ENCODE peak calls at places on chromosomes 3 and 15, in ten cellular contexts. B is Panc1, L is Caco-2, X is OCI-LY7, T is endodermal cell, O is HepG2, V is psoas muscle, F is PC-3, H is upper lobe of right lung, U is ascending aorta. K is an unnamed sample. For H3K4me1, the result is how much of the 10 kb centered on the place peaks cover.

GRCh38 chr15:70362911-70363310 is 265.2 kb upstream of the TLE3 start:
- DNase-seq in L (peak), F (peak), T (peak), X (peak), B (no peak), H (peak), U (no peak), V (peak), O (peak), K (peak)

GRCh38 chr3:69761896-69762789 is 22.9 kb downstream of the MITF start:
- DNase-seq in F (peak), H (no peak), U (no peak), B (peak), V (no peak), T (no peak), L (no peak), O (no peak), X (no peak), K (no peak)

GRCh38 chr3:4894891-4895530 is 84.2 kb upstream of the BHLHE40 start:
- DNase-seq in L (no peak), X (no peak), T (no peak), B (no peak), F (no peak), V (no peak), H (no peak), U (no peak), O (no peak), K (no peak)

GRCh38 chr3:73805435-73805834 is 180.7 kb upstream of the PDZRN3 start:
- DNase-seq in X (no peak), B (no peak), V (peak), U (peak), T (no peak), H (no peak), L (no peak), F (no peak), O (no peak), K (no peak)

GRCh38 chr15:88120021-88120420 is 136.5 kb downstream of the NTRK3 start:
- DNase-seq in X (no peak), F (no peak), T (no peak), H (no peak), B (no peak), V (no peak), O (no peak), U (no peak), L (no peak), K (no peak)

GRCh38 chr3:17645074-17645698 is 97.2 kb downstream of the TBC1D5 start:
- DNase-seq in L (no peak), F (peak), H (no peak), X (peak), T (peak), U (no peak), O (peak), B (peak), V (no peak), K (no peak)

GRCh38 chr15:60844431-60845174 is 365.7 kb upstream of the ICE2 start:
- DNase-seq in V (no peak), B (no peak), L (no peak), T (no peak), F (no peak), X (no peak), H (no peak), U (no peak), O (no peak), K (no peak)

GRCh38 chr3:185935465-185936263 is 2.1 kb downstream of the TRA2B start:
- DNase-seq in O (no peak), V (no peak), X (no peak), B (no peak), H (no peak), F (no peak), U (no peak), T (peak), L (no peak), K (no peak)

GRCh38 chr3:50264389-50264963 is 4.5 kb upstream of the SEMA3B start:
- DNase-seq in F (peak), T (peak), U (peak), H (peak), V (peak), O (peak), X (no peak), B (no peak), L (peak), K (no peak)

GRCh38 chr3:42660898-42661297 is 7.4 kb downstream of the ZBTB47 start:
- DNase-seq in H (no peak), L (no peak), F (no peak), T (peak), U (no peak), V (no peak), O (peak), X (peak), B (no peak), K (no peak)

GRCh38 chr15:32844118-32844711 is 126.4 kb downstream of the GREM1 start:
- DNase-seq in X (peak), V (no peak), T (no peak), L (no peak), U (no peak), B (no peak), O (peak), F (peak), H (no peak), K (no peak)

GRCh38 chr3:115161866-115162265 is 14.8 kb upstream of the ZBTB20 start:
- DNase-seq in H (no peak), X (no peak), L (no peak), F (no peak), U (no peak), T (no peak), B (no peak), V (no peak), O (no peak), K (no peak)

GRCh38 chr3:76367281-76367680 is 581.9 kb upstream of the ZNF717 start:
- DNase-seq in O (no peak), L (no peak), V (no peak), X (no peak), F (no peak), B (no peak), H (no peak), T (no peak), U (no peak), K (no peak)

GRCh38 chr3:113677745-113678144 is 18.7 kb downstream of the USF3 start:
- DNase-seq in U (no peak), F (no peak), T (no peak), O (no peak), V (no peak), X (no peak), B (no peak), H (no peak), L (no peak), K (no peak)

GRCh38 chr15:60605879-60606304 is 127.0 kb upstream of the ICE2 start:
- DNase-seq in B (no peak), O (no peak), T (no peak), H (no peak), X (no peak), L (no peak), U (no peak), V (no peak), F (no peak), K (no peak)

GRCh38 chr3:149247929-149248691 is 26.5 kb upstream of the CP start:
- DNase-seq in B (no peak), H (no peak), L (no peak), U (no peak), V (no peak), X (peak), T (no peak), F (peak), O (peak), K (no peak)

GRCh38 chr3:30354972-30355371 is 251.4 kb upstream of the TGFBR2 start:
- DNase-seq in X (no peak), O (peak), V (no peak), F (peak), T (no peak), U (no peak), H (no peak), B (no peak), L (no peak), K (no peak)

DNA sequence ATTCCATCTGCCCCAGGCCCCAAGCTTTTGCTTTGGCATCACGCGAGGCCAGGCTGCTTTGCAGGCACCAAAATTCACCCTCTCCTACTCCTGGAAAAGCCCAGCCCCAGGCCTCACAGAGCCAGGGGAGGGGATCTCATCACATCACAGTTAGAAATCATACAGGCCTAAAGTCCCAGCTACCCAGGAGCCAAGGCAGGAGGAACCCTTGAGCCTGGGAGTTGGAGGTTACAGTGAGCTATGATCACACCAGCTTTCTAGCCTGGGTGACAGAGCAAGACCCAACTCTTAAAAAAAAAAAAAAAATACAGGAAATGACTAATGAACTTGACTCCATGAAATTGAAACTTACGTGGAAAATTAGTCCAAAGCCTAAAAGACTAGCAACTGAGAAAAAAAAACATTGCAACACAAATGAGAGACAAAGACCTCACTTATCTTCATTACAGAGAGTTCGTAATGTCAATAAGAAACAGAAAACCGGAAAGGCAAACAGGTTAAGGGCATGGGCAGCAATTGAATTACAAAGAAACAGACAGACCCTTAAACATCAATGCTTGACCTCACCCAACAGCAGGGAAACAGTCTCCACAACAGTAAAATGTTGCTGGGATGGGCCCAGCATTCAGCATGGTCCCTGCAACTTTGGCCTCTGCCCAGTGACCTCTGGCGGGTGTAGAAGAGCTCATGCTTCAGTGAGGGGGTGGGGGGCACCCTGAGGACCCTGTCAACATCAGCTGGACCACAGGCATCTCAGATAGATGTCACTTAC is 151.5 kb downstream of the LRRK1 start:
- DNase-seq in V (no peak), U (no peak), L (no peak), X (no peak), H (no peak), B (no peak), O (peak), T (peak), F (peak), K (peak)
- H3K4me3 ChIP-seq in V (no peak), U (no peak), L (no peak), X (no peak), H (no peak), B (no peak), O (peak), T (no peak), F (no peak), K (no peak)

GRCh38 chr15:90582553-90582952 is 52.8 kb downstream of the CRTC3 start:
- DNase-seq in F (no peak), V (no peak), X (no peak), H (no peak), B (no peak), O (no peak), U (no peak), T (no peak), L (no peak), K (no peak)

GRCh38 chr15:90586948-90587347 is 57.2 kb downstream of the CRTC3 start:
- DNase-seq in U (no peak), O (no peak), F (no peak), B (no peak), L (no peak), H (no peak), T (no peak), V (no peak), X (peak), K (no peak)

GRCh38 chr15:90583471-90584252 is 53.9 kb downstream of the CRTC3 start:
- DNase-seq in V (no peak), O (no peak), U (no peak), F (no peak), X (peak), H (no peak), L (no peak), B (no peak), T (peak), K (no peak)

GRCh38 chr15:90585863-90586262 is 56.1 kb downstream of the CRTC3 start:
- DNase-seq in V (no peak), F (no peak), B (no peak), L (no peak), O (no peak), T (no peak), X (no peak), U (no peak), H (no peak), K (no peak)

GRCh38 chr15:90584841-90585240 is 55.1 kb downstream of the CRTC3 start:
- DNase-seq in B (no peak), F (no peak), O (no peak), T (no peak), V (no peak), L (no peak), X (no peak), H (no peak), U (no peak), K (no peak)
- H3K4me1 ChIP-seq in B (under half), F (under half), O (under half), T (under half), V (under half), L (under half), X (under half), H (under half), U (under half), K (half or more)

GRCh38 chr3:52512105-52512504 is 17.0 kb downstream of the STAB1 start:
- DNase-seq in T (no peak), O (no peak), U (no peak), F (no peak), B (no peak), H (no peak), L (no peak), X (no peak), V (no peak), K (no peak)

GRCh38 chr3:52512727-52513126 is 17.6 kb downstream of the STAB1 start:
- DNase-seq in F (no peak), L (no peak), B (no peak), O (no peak), V (no peak), H (no peak), U (no peak), X (no peak), T (no peak), K (no peak)

GRCh38 chr3:52507359-52507758 is 12.2 kb downstream of the STAB1 start:
- DNase-seq in V (no peak), O (peak), T (peak), X (no peak), U (no peak), F (peak), L (no peak), H (no peak), B (no peak), K (no peak)

GRCh38 chr3:52511509-52511908 is 16.4 kb downstream of the STAB1 start:
- DNase-seq in V (no peak), T (no peak), O (no peak), H (no peak), X (no peak), U (no peak), F (no peak), L (no peak), B (no peak), K (no peak)

DNA sequence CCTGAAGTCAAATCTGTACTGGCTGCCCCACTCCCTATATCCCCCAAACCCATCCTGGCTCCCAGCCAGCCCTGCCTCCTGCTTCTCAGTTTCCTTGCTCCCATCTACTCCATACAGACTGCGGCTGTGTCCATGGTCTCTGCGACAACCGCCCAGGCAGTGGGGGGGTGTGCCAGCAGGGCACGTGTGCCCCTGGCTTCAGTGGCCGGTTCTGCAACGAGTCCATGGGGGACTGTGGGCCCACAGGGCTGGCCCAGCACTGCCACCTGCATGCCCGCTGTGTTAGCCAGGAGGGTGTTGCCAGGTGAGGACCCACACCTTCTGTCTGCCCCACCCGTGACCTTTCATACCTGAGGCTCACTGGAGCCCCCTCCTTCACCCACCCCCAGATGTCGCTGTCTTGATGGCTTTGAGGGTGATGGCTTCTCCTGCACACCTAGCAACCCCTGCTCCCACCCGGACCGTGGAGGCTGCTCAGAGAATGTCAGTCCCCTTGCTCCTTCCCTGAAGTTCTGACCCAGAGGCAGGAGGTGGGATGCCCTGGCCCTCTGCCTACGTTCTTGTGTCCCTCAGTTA is 14.7 kb downstream of the STAB1 start:
- DNase-seq in F (no peak), O (no peak), B (no peak), L (no peak), H (no peak), V (no peak), U (no peak), X (peak), T (no peak), K (no peak)
- TF ChIP-seq CTCF in F (no peak), O (peak), B (no peak), L (peak), H (no peak), V (no peak), U (no peak), X (peak), T (peak), K (no peak)

GRCh38 chr15:45115312-45115820 is 1.2 kb downstream of the DUOXA2 start:
- DNase-seq in V (no peak), L (no peak), H (peak), F (no peak), O (no peak), B (no peak), U (no peak), T (no peak), X (no peak), K (no peak)

GRCh38 chr15:45114751-45115085 is 592 bp downstream of the DUOXA2 start:
- DNase-seq in O (no peak), X (no peak), T (no peak), L (no peak), H (peak), B (no peak), F (no peak), V (no peak), U (no peak), K (no peak)

GRCh38 chr15:45112592-45113379 is 1.2 kb downstream of the DUOX2 start:
- DNase-seq in X (no peak), H (peak), T (peak), B (no peak), V (no peak), F (no peak), L (no peak), U (no peak), O (no peak), K (no peak)

GRCh38 chr15:45113380-45113990 is 487 bp downstream of the DUOX2 start:
- DNase-seq in T (no peak), U (no peak), O (no peak), B (no peak), L (no peak), V (no peak), X (no peak), H (peak), F (no peak), K (no peak)

DNA sequence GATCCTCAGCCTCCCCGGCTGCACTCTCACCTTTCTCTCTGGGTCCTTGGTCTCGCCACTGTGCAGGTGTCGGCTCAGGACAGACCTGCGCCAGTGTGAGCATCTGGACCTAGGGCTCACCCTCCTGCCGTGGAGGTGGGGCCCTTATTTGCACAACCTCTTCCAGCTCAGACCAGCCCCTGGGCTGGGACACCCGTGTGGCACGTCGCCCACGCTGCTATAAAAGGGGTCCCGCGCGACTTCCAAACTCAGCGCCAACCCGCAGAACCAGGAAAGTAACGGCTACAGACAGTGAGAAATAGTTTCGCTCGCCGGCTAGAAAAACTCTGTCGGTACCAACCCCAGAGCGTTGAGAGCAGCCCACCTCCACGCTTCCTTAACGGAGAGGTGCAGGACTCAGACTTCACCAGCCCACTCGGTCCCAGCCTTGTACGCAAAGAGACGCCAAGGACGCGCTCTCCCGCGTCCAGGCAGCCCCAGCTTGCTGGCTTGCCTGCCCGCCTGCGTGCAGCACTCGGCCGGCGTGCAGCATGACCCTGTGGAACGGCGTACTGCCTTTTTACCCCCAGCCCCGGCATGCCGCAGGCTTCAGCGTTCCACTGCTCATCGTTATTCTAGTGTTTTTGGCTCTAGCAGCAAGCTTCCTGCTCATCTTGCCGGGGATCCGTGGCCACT is at the start of the genes DUOX2 and DUOXA2:
- DNase-seq in U (no peak), X (no peak), V (no peak), T (peak), O (no peak), H (peak), L (no peak), B (no peak), F (no peak), K (no peak)
- H3K4me3 ChIP-seq in U (peak), X (no peak), V (peak), T (peak), O (peak), H (no peak), L (peak), B (peak), F (no peak), K (peak)

GRCh38 chr15:66877558-66878285 is 175.7 kb downstream of the SMAD6 start:
- DNase-seq in H (no peak), L (no peak), F (no peak), V (peak), U (no peak), X (no peak), T (peak), O (no peak), B (no peak), K (peak)
- H3K4me1 ChIP-seq in H (under half), L (under half), F (under half), V (under half), U (under half), X (under half), T (under half), O (under half), B (half or more), K (under half)

DNA sequence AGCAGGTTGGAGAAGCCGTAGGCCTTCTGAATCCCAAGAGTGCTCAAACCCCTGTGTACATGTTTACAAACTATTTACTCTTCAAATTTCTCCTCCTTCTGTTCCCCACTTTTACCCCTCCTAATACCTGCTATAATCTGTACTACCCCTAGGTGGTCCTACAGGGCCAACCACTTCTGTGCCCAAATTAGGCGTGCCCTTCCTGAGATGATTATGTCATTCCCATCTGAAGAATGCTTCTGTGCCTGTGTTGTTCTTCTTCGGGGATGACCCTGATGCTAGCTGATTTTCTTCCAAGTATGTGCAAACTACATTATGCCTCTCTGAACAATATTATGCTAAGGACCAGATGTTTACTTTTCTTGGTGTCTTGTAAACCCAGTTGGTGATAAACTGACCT is 20.5 kb downstream of the RBP2 start:
- DNase-seq in V (no peak), F (peak), U (no peak), T (no peak), B (no peak), X (no peak), H (no peak), L (no peak), O (no peak), K (no peak)
- TF ChIP-seq CTCF in V (no peak), F (no peak), U (no peak), T (peak), B (peak), X (peak), H (no peak), L (no peak), O (no peak), K (no peak)

K was measured in spleen.